ENCODE peak calls at places on chromosome 16, in seven cellular contexts. One of them, this sample, is unnamed.

GRCh38 chr16:12132850-12133249 is 156.3 kb downstream of the SNX29 start:
- DNase-seq in HCT116: no peak
- DNase-seq in T47D: no peak
- DNase-seq in K562: no peak
- DNase-seq in H1: no peak
- DNase-seq in SK-N-SH: no peak
- DNase-seq in HepG2: no peak
- DNase-seq in this sample: no peak

GRCh38 chr16:4790261-4790660 is 2.1 kb upstream of the SEPTIN12 start:
- DNase-seq in HCT116: no peak
- DNase-seq in T47D: peak; percentile 30
- DNase-seq in K562: no peak
- DNase-seq in H1: no peak
- DNase-seq in SK-N-SH: no peak
- DNase-seq in HepG2: no peak
- DNase-seq in this sample: no peak

GRCh38 chr16:17149904-17150483 is 320.8 kb downstream of the XYLT1 start:
- DNase-seq in HCT116: no peak
- DNase-seq in T47D: peak; percentile 83
- DNase-seq in K562: no peak
- DNase-seq in H1: no peak
- DNase-seq in SK-N-SH: no peak
- DNase-seq in HepG2: peak; percentile 30
- DNase-seq in this sample: no peak

GRCh38 chr16:7602424-7602935 is 269.8 kb downstream of the RBFOX1 start:
- DNase-seq in HCT116: no peak
- DNase-seq in T47D: no peak
- DNase-seq in K562: no peak
- DNase-seq in H1: no peak
- DNase-seq in SK-N-SH: no peak
- DNase-seq in HepG2: no peak
- DNase-seq in this sample: no peak

GRCh38 chr16:64398795-64399194 is 723.1 kb downstream of the CDH11 start:
- DNase-seq in HCT116: no peak
- DNase-seq in T47D: no peak
- DNase-seq in K562: no peak
- DNase-seq in H1: no peak
- DNase-seq in SK-N-SH: no peak
- DNase-seq in HepG2: no peak
- DNase-seq in this sample: no peak

GRCh38 chr16:47924950-47925349 is 230.8 kb downstream of the ABCC12 start:
- DNase-seq in HCT116: no peak
- DNase-seq in T47D: no peak
- DNase-seq in K562: no peak
- DNase-seq in H1: no peak
- DNase-seq in SK-N-SH: no peak
- DNase-seq in HepG2: no peak
- DNase-seq in this sample: no peak

GRCh38 chr16:78505544-78506371 is 406.3 kb downstream of the WWOX start:
- DNase-seq in HCT116: no peak
- DNase-seq in T47D: no peak
- DNase-seq in K562: peak; percentile 14
- DNase-seq in H1: no peak
- DNase-seq in SK-N-SH: no peak
- DNase-seq in HepG2: peak; percentile 80
- DNase-seq in this sample: no peak

GRCh38 chr16:11727945-11728543 is 14.6 kb downstream of the TXNDC11 start:
- DNase-seq in HCT116: no peak
- DNase-seq in T47D: no peak
- DNase-seq in K562: no peak
- DNase-seq in H1: no peak
- DNase-seq in SK-N-SH: no peak
- DNase-seq in HepG2: no peak
- DNase-seq in this sample: no peak

GRCh38 chr16:85751665-85752501 is 987 bp upstream of the C16orf74 start:
- DNase-seq in HCT116: no peak
- DNase-seq in T47D: peak; percentile 54
- DNase-seq in K562: no peak
- DNase-seq in H1: peak; percentile 34
- DNase-seq in SK-N-SH: no peak
- DNase-seq in HepG2: no peak
- DNase-seq in this sample: no peak

GRCh38 chr16:24075302-24075701 is 180.8 kb upstream of the CACNG3 start:
- DNase-seq in HCT116: no peak
- DNase-seq in T47D: no peak
- DNase-seq in K562: no peak
- DNase-seq in H1: no peak
- DNase-seq in SK-N-SH: no peak
- DNase-seq in HepG2: no peak
- DNase-seq in this sample: no peak

GRCh38 chr16:66502020-66502913 is 47.7 kb downstream of the TK2 start:
- DNase-seq in HCT116: no peak
- DNase-seq in T47D: no peak
- DNase-seq in K562: no peak
- DNase-seq in H1: no peak
- DNase-seq in SK-N-SH: no peak
- DNase-seq in HepG2: peak; percentile 47
- DNase-seq in this sample: no peak

GRCh38 chr16:2486645-2487516 is 12.0 kb downstream of the TBC1D24 start:
- DNase-seq in HCT116: no peak
- DNase-seq in T47D: no peak
- DNase-seq in K562: no peak
- DNase-seq in H1: no peak
- DNase-seq in SK-N-SH: no peak
- DNase-seq in HepG2: no peak
- DNase-seq in this sample: peak; percentile 51

GRCh38 chr16:78543066-78543465 is 443.6 kb downstream of the WWOX start:
- DNase-seq in HCT116: no peak
- DNase-seq in T47D: no peak
- DNase-seq in K562: no peak
- DNase-seq in H1: no peak
- DNase-seq in SK-N-SH: no peak
- DNase-seq in HepG2: no peak
- DNase-seq in this sample: no peak

DNA sequence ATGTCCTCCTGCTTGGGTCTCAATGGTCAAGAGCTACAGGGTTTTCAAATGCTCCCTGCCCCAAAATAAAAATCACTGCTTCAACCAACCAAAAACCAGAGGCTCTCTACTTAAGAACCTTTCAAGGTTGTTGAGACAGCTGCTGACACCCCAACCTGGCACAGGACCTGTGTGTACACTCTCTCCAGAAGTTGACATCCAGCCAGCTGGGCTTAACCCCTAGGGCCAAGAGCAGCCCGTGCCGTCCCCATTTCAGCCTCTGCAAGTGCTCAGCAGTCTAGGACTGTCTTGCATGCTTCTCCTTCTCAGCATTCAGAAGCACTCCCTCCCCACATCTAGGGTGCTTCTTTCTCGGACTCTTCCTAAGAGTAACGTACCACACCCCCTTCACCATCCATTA is 59.0 kb upstream of the TRAP1 start:
- DNase-seq in HCT116: no peak
- DNase-seq in T47D: peak; percentile 61
- DNase-seq in K562: no peak
- DNase-seq in H1: no peak
- DNase-seq in SK-N-SH: no peak
- DNase-seq in HepG2: no peak
- DNase-seq in this sample: no peak
- TF ChIP-seq JUND in HCT116: no peak
- TF ChIP-seq JUND in T47D: no peak
- TF ChIP-seq JUND in K562: no peak
- TF ChIP-seq JUND in H1: no peak
- TF ChIP-seq JUND in SK-N-SH: no peak
- TF ChIP-seq JUND in HepG2: no peak
- TF ChIP-seq JUND in this sample: no peak

GRCh38 chr16:19239756-19240155 is 45.8 kb upstream of the CLEC19A start:
- DNase-seq in HCT116: no peak
- DNase-seq in T47D: no peak
- DNase-seq in K562: no peak
- DNase-seq in H1: no peak
- DNase-seq in SK-N-SH: no peak
- DNase-seq in HepG2: no peak
- DNase-seq in this sample: no peak

GRCh38 chr16:19241512-19241911 is 44.0 kb upstream of the CLEC19A start:
- DNase-seq in HCT116: no peak
- DNase-seq in T47D: no peak
- DNase-seq in K562: no peak
- DNase-seq in H1: no peak
- DNase-seq in SK-N-SH: no peak
- DNase-seq in HepG2: no peak
- DNase-seq in this sample: no peak

GRCh38 chr16:19240494-19240893 is 45.0 kb upstream of the CLEC19A start:
- DNase-seq in HCT116: no peak
- DNase-seq in T47D: no peak
- DNase-seq in K562: no peak
- DNase-seq in H1: no peak
- DNase-seq in SK-N-SH: no peak
- DNase-seq in HepG2: no peak
- DNase-seq in this sample: no peak

GRCh38 chr16:19242987-19243386 is 42.5 kb upstream of the CLEC19A start:
- DNase-seq in HCT116: no peak
- DNase-seq in T47D: peak; percentile 18
- DNase-seq in K562: no peak
- DNase-seq in H1: no peak
- DNase-seq in SK-N-SH: no peak
- DNase-seq in HepG2: no peak
- DNase-seq in this sample: no peak

GRCh38 chr16:19242186-19242585 is 43.3 kb upstream of the CLEC19A start:
- DNase-seq in HCT116: no peak
- DNase-seq in T47D: no peak
- DNase-seq in K562: no peak
- DNase-seq in H1: no peak
- DNase-seq in SK-N-SH: no peak
- DNase-seq in HepG2: no peak
- DNase-seq in this sample: no peak
- TF ChIP-seq JUND in HCT116: no peak
- TF ChIP-seq JUND in T47D: no peak
- TF ChIP-seq JUND in K562: no peak
- TF ChIP-seq JUND in H1: no peak
- TF ChIP-seq JUND in SK-N-SH: no peak
- TF ChIP-seq JUND in HepG2: no peak
- TF ChIP-seq JUND in this sample: no peak

GRCh38 chr16:27161398-27161797 is 41.9 kb upstream of the KDM8 start:
- DNase-seq in HCT116: no peak
- DNase-seq in T47D: no peak
- DNase-seq in K562: no peak
- DNase-seq in H1: no peak
- DNase-seq in SK-N-SH: no peak
- DNase-seq in HepG2: no peak
- DNase-seq in this sample: no peak
- TF ChIP-seq JUND in HCT116: no peak
- TF ChIP-seq JUND in T47D: no peak
- TF ChIP-seq JUND in K562: no peak
- TF ChIP-seq JUND in H1: no peak
- TF ChIP-seq JUND in SK-N-SH: no peak
- TF ChIP-seq JUND in HepG2: no peak
- TF ChIP-seq JUND in this sample: no peak

DNA sequence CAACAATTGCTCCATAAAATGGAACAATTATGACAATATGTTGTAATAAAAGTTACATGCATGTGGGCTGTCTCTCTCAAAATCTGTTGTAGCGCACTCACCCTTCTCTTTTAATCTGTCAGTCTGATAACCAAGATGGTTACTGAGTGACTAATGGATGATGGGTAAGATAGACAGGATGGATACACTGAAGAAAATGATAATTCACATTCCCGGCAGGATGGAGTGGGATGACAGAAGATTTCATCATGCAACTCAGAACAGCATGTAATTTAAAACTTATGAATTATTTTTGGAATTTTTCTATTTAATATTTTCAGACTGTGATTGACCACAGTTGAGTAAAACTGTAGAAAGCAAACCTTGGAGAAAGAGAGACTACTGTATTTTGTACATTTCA is 30.5 kb downstream of the CDH13 start:
- DNase-seq in HCT116: no peak
- DNase-seq in T47D: no peak
- DNase-seq in K562: no peak
- DNase-seq in H1: no peak
- DNase-seq in SK-N-SH: no peak
- DNase-seq in HepG2: no peak
- DNase-seq in this sample: no peak
- TF ChIP-seq JUND in HCT116: no peak
- TF ChIP-seq JUND in T47D: no peak
- TF ChIP-seq JUND in K562: no peak
- TF ChIP-seq JUND in H1: no peak
- TF ChIP-seq JUND in SK-N-SH: peak; percentile 47
- TF ChIP-seq JUND in HepG2: no peak
- TF ChIP-seq JUND in this sample: no peak

DNA sequence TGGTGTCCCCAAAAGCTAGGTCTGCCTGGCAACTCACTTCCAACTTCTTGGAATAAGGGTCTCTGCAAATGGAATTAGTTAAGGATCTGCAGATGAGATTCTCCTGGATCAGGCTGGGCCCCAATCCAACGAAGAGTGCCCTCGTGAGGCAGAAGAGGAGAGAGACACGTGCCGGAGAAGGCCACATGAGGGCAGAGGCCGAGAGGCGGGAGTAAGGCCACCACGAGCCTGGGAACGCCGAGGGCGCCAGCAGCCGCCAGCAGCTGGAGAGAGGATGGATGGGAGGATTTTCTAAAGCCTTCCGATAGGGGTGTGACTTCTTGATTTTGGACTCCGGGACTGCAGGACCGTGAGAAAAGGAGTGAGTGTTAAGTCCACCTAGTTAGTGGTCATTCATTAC is 76.3 kb downstream of the JPH3 start:
- DNase-seq in HCT116: no peak
- DNase-seq in T47D: no peak
- DNase-seq in K562: no peak
- DNase-seq in H1: no peak
- DNase-seq in SK-N-SH: no peak
- DNase-seq in HepG2: peak; percentile 39
- DNase-seq in this sample: no peak
- TF ChIP-seq JUND in HCT116: no peak
- TF ChIP-seq JUND in T47D: no peak
- TF ChIP-seq JUND in K562: no peak
- TF ChIP-seq JUND in H1: no peak
- TF ChIP-seq JUND in SK-N-SH: no peak
- TF ChIP-seq JUND in HepG2: no peak
- TF ChIP-seq JUND in this sample: no peak

GRCh38 chr16:72126429-72126765 is 32.8 kb downstream of the DHX38 start:
- DNase-seq in HCT116: no peak
- DNase-seq in T47D: no peak
- DNase-seq in K562: no peak
- DNase-seq in H1: no peak
- DNase-seq in SK-N-SH: no peak
- DNase-seq in HepG2: peak; percentile 23
- DNase-seq in this sample: no peak
- TF ChIP-seq JUND in HCT116: no peak
- TF ChIP-seq JUND in T47D: no peak
- TF ChIP-seq JUND in K562: no peak
- TF ChIP-seq JUND in H1: no peak
- TF ChIP-seq JUND in SK-N-SH: no peak
- TF ChIP-seq JUND in HepG2: no peak
- TF ChIP-seq JUND in this sample: no peak

GRCh38 chr16:56841233-56841632 is 23.8 kb upstream of the SLC12A3 start:
- DNase-seq in HCT116: no peak
- DNase-seq in T47D: no peak
- DNase-seq in K562: no peak
- DNase-seq in H1: no peak
- DNase-seq in SK-N-SH: peak; percentile 51
- DNase-seq in HepG2: no peak
- DNase-seq in this sample: no peak
- TF ChIP-seq JUND in HCT116: no peak
- TF ChIP-seq JUND in T47D: no peak
- TF ChIP-seq JUND in K562: no peak
- TF ChIP-seq JUND in H1: no peak
- TF ChIP-seq JUND in SK-N-SH: no peak
- TF ChIP-seq JUND in HepG2: no peak
- TF ChIP-seq JUND in this sample: no peak

This sample was measured in GM12878.